ENCODE peak calls at places on chromosomes 12 and 14, in ten cellular contexts. I, K, H, N, M, B, O, Z, D and U are unnamed samples.

GRCh38 chr12:104387190-104387589 is 69.6 kb upstream of the CHST11 start:
- DNase-seq in B (peak; percentile 25), H (no peak), K (no peak), I (no peak), D (peak; percentile 42), N (no peak), M (no peak), O (no peak), Z (peak; percentile 22), U (no peak)

GRCh38 chr14:85963486-85963885 is 433.5 kb downstream of the FLRT2 start:
- DNase-seq in N (no peak), B (no peak), Z (no peak), O (no peak), D (no peak), I (no peak), K (no peak), M (no peak), H (no peak), U (no peak)

GRCh38 chr12:104347374-104348075 is 44.0 kb downstream of the EID3 start:
- DNase-seq in K (no peak), I (no peak), O (no peak), D (no peak), B (peak; percentile 43), M (no peak), H (no peak), Z (no peak), N (no peak), U (no peak)

GRCh38 chr14:89701079-89702043 is 253.2 kb downstream of the EFCAB11 start:
- DNase-seq in H (peak; percentile 75), O (peak; percentile 91), D (peak; percentile 65), I (peak; percentile 92), Z (peak; percentile 92), N (peak; percentile 98), M (peak; percentile 35), K (peak; percentile 75), B (peak; percentile 65), U (peak; percentile 79)

GRCh38 chr12:120337730-120338129 is 10.2 kb upstream of the PLA2G1B start:
- DNase-seq in Z (no peak), D (no peak), B (no peak), H (no peak), I (no peak), N (no peak), M (no peak), O (no peak), K (no peak), U (no peak)

GRCh38 chr12:91507754-91508153 is 325.1 kb upstream of the DCN start:
- DNase-seq in N (no peak), O (no peak), B (peak; percentile 41), Z (no peak), K (no peak), H (no peak), I (no peak), D (peak; percentile 46), M (peak; percentile 73), U (no peak)

GRCh38 chr14:106802413-106803364 is 1276.3 kb downstream of the TMEM121 start:
- DNase-seq in D (no peak), O (peak; percentile 24), H (no peak), M (no peak), I (no peak), K (no peak), B (no peak), N (no peak), Z (no peak), U (no peak)

GRCh38 chr12:6772331-6772695 is at the start of gene LAG3:
- DNase-seq in K (no peak), D (no peak), H (peak; percentile 61), I (no peak), N (no peak), O (peak; percentile 86), B (no peak), M (no peak), Z (no peak), U (peak; percentile 31)

GRCh38 chr14:94673781-94674231 is 61.6 kb downstream of the SERPINA3 start:
- DNase-seq in D (peak; percentile 53), H (no peak), M (peak; percentile 42), K (no peak), I (peak; percentile 31), O (no peak), N (no peak), B (peak; percentile 38), Z (no peak), U (no peak)

GRCh38 chr12:70177637-70178036 is 65.6 kb upstream of the CNOT2 start:
- DNase-seq in I (no peak), B (no peak), D (no peak), O (no peak), H (no peak), N (peak; percentile 15), M (no peak), K (no peak), Z (no peak), U (no peak)

GRCh38 chr14:58875613-58876012 is 237.9 kb downstream of the DACT1 start:
- DNase-seq in D (no peak), O (no peak), H (no peak), N (no peak), K (no peak), M (no peak), I (no peak), B (no peak), Z (no peak), U (no peak)

GRCh38 chr12:47786662-47786974 is 13.6 kb downstream of the SLC48A1 start:
- DNase-seq in D (no peak), H (no peak), I (no peak), K (no peak), O (no peak), B (no peak), Z (no peak), N (no peak), M (no peak), U (no peak)

GRCh38 chr14:81991998-81992397 is 458.3 kb upstream of the SEL1L start:
- DNase-seq in M (no peak), N (peak; percentile 5), H (no peak), Z (no peak), D (peak; percentile 12), B (no peak), O (no peak), K (no peak), I (no peak), U (no peak)

GRCh38 chr12:43291516-43291915 is 260.5 kb downstream of the ADAMTS20 start:
- DNase-seq in K (no peak), M (peak; percentile 42), I (peak; percentile 46), N (peak; percentile 13), B (peak; percentile 95), H (no peak), Z (no peak), O (no peak), D (peak; percentile 47), U (no peak)

GRCh38 chr12:12266389-12266872 is 413 bp downstream of the LRP6 start:
- DNase-seq in K (no peak), D (no peak), H (no peak), I (peak; percentile 55), O (no peak), B (no peak), N (peak; percentile 32), M (no peak), Z (no peak), U (no peak)

GRCh38 chr12:93848453-93849120 is 171.4 kb downstream of the CRADD start:
- DNase-seq in N (no peak), D (peak; percentile 26), M (peak; percentile 6), K (no peak), I (no peak), H (no peak), O (no peak), Z (no peak), B (no peak), U (no peak)

GRCh38 chr12:117472983-117473382 is 111.6 kb upstream of the NOS1 start:
- DNase-seq in Z (no peak), O (no peak), M (peak; percentile 16), I (peak; percentile 50), D (peak; percentile 41), B (no peak), N (no peak), H (no peak), K (no peak), U (no peak)

GRCh38 chr14:66563731-66564130 is 55.8 kb downstream of the GPHN start:
- DNase-seq in B (no peak), D (no peak), I (no peak), O (no peak), N (no peak), K (no peak), H (no peak), M (no peak), Z (no peak), U (no peak)

GRCh38 chr14:74038015-74038859 is 19.1 kb downstream of the BBOF1 start:
- DNase-seq in I (no peak), B (peak; percentile 46), N (peak; percentile 61), M (peak; percentile 76), K (no peak), Z (no peak), O (no peak), H (no peak), D (peak; percentile 75), U (no peak)

GRCh38 chr12:20369164-20370000 is 1.0 kb downstream of the PDE3A start:
- DNase-seq in Z (peak; percentile 84), N (peak; percentile 48), I (peak; percentile 66), B (peak; percentile 76), H (no peak), K (no peak), D (peak; percentile 69), O (peak; percentile 8), M (peak; percentile 85), U (no peak)

GRCh38 chr12:53147653-53148052 is 32.9 kb upstream of the ZNF740 start:
- DNase-seq in M (no peak), K (no peak), I (no peak), D (no peak), O (no peak), Z (no peak), H (no peak), B (no peak), N (no peak), U (no peak)

GRCh38 chr14:60396718-60397343 is 89.0 kb downstream of the C14orf39 start:
- DNase-seq in O (no peak), N (peak; percentile 2), I (no peak), M (no peak), B (peak; percentile 54), Z (no peak), H (no peak), K (no peak), D (no peak), U (no peak)

GRCh38 chr14:81400852-81401251 is 728 bp upstream of the STON2 start:
- DNase-seq in I (peak; percentile 60), D (no peak), O (peak; percentile 26), H (no peak), B (peak; percentile 99), N (peak; percentile 73), K (no peak), M (no peak), Z (peak; percentile 19), U (no peak)

GRCh38 chr14:92121207-92121669 is 268 bp downstream of the NDUFB1 start:
- DNase-seq in K (no peak), O (peak; percentile 43), D (peak; percentile 62), Z (peak; percentile 72), N (peak; percentile 56), M (peak; percentile 70), B (peak; percentile 57), I (peak; percentile 69), H (no peak), U (no peak)

GRCh38 chr14:88993946-88994345 is 169.5 kb downstream of the TTC8 start:
- DNase-seq in I (no peak), Z (no peak), D (no peak), O (no peak), N (peak; percentile 33), B (peak; percentile 89), K (no peak), M (no peak), H (no peak), U (no peak)

GRCh38 chr14:102580552-102581110 is 11.8 kb upstream of the RCOR1 start:
- DNase-seq in B (no peak), K (no peak), H (no peak), Z (no peak), M (no peak), O (no peak), D (no peak), N (peak; percentile 32), I (no peak), U (no peak)

GRCh38 chr12:81626406-81626805 is 132.7 kb downstream of the PPFIA2 start:
- DNase-seq in O (no peak), Z (no peak), N (no peak), H (no peak), M (no peak), K (no peak), D (no peak), I (no peak), B (no peak), U (no peak)

GRCh38 chr12:69064734-69065413 is 131.9 kb upstream of the CPM start:
- DNase-seq in M (no peak), B (no peak), D (no peak), H (no peak), K (no peak), I (no peak), O (no peak), N (no peak), Z (no peak), U (no peak)